ENCODE peak calls at places on chromosome 19, in nine cellular contexts. Q, E, W, X, C, D, M, K and Y are unnamed samples. For H3K4me1, the result is how much of the 10 kb centered on the place peaks cover.

GRCh38 chr19:27974082-27974513 is 1238.9 kb downstream of the UQCRFS1 start:
- DNase-seq in Q (no peak), E (no peak), W (peak), X (peak), C (no peak), D (peak), M (no peak), K (peak), Y (no peak)

GRCh38 chr19:41352609-41353465 is 885 bp downstream of the TGFB1 start:
- DNase-seq in Q (peak), E (peak), W (peak), X (peak), C (no peak), D (peak), M (peak), K (peak), Y (peak)

GRCh38 chr19:50739841-50740426 is 16.8 kb downstream of the CLEC11A start:
- DNase-seq in Q (no peak), E (no peak), W (no peak), X (no peak), C (no peak), D (peak), M (no peak), K (no peak), Y (no peak)

GRCh38 chr19:14479985-14480694 is 5.0 kb upstream of the PTGER1 start:
- DNase-seq in Q (no peak), E (peak), W (no peak), X (peak), C (no peak), D (peak), M (peak), K (no peak), Y (peak)

GRCh38 chr19:47518139-47518538 is 3.3 kb upstream of the NAPA start:
- DNase-seq in Q (no peak), E (no peak), W (no peak), X (peak), C (no peak), D (no peak), M (peak), K (no peak), Y (no peak)

GRCh38 chr19:36245210-36246005 is 30.5 kb downstream of the ZNF146 start:
- DNase-seq in Q (no peak), E (no peak), W (peak), X (no peak), C (no peak), D (peak), M (no peak), K (no peak), Y (no peak)

GRCh38 chr19:54149021-54149812 is 10.3 kb downstream of the LENG1 start:
- DNase-seq in Q (peak), E (no peak), W (no peak), X (no peak), C (no peak), D (no peak), M (no peak), K (no peak), Y (no peak)

GRCh38 chr19:1410136-1410786 is 2.9 kb downstream of the DAZAP1 start:
- DNase-seq in Q (peak), E (no peak), W (peak), X (no peak), C (no peak), D (no peak), M (no peak), K (no peak), Y (no peak)

GRCh38 chr19:19459707-19460251 is 54.3 kb downstream of the GATAD2A start:
- DNase-seq in Q (peak), E (no peak), W (peak), X (peak), C (no peak), D (no peak), M (peak), K (no peak), Y (peak)

GRCh38 chr19:12137541-12137940 is 2.6 kb downstream of the ZNF20 start:
- DNase-seq in Q (no peak), E (no peak), W (peak), X (peak), C (no peak), D (peak), M (peak), K (no peak), Y (no peak)

GRCh38 chr19:7772752-7773291 is 9.8 kb downstream of the CLEC4M start:
- DNase-seq in Q (no peak), E (no peak), W (peak), X (no peak), C (no peak), D (no peak), M (peak), K (no peak), Y (no peak)
- H3K4me1 ChIP-seq in Q (under half), E (under half), W (under half), X (under half), C (under half), D (under half), M (under half), K (under half), Y (under half)

GRCh38 chr19:5974721-5975387 is 3.1 kb downstream of the RANBP3 start:
- DNase-seq in Q (no peak), E (peak), W (peak), X (no peak), C (no peak), D (no peak), M (peak), K (no peak), Y (no peak)
- H3K4me1 ChIP-seq in Q (under half), E (under half), W (under half), X (half or more), C (under half), D (under half), M (half or more), K (under half), Y (under half)

DNA sequence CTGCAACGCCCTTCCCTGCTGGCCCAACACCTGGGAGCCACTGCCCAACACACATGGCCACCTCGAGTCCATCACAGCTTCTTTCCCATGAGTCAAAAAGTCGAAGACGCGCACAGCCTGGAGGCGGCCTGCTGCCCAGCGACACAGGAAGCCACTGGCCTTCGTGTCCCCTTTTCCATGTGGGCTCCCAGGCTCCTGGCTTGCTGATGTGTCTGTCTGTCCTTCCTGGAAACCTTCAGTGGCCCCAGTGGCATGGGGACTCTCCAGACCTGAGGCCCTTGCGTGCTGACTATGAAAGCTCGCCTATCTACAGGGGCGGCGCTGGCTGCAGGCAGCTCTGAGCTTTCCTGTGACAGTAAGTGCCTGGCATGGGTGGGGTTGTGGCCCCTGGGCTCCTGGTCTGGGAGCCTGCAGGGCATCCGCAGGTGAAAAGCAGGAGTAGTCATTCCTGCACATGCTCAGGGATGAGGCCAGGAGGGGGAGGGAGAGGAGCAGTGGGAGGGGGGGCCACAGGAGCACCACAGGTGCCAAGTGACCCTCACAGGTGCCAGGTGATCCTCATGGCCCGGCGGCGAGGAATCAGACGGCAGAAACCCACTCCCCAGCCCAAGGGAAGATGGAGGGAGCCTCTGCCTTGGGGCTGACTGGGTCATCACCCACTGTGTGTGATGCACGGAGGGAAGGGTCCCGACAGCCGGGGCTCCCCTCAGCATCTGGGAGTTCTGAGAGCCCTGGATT is 27.5 kb downstream of the SH3GL1 start:
- DNase-seq in Q (no peak), E (no peak), W (no peak), X (no peak), C (no peak), D (no peak), M (no peak), K (no peak), Y (no peak)
- H3K4me1 ChIP-seq in Q (half or more), E (half or more), W (half or more), X (under half), C (half or more), D (under half), M (half or more), K (under half), Y (under half)

GRCh38 chr19:9850235-9850959 is 15.3 kb downstream of the PIN1 start:
- DNase-seq in Q (no peak), E (no peak), W (no peak), X (no peak), C (no peak), D (no peak), M (no peak), K (no peak), Y (no peak)
- H3K4me1 ChIP-seq in Q (under half), E (under half), W (under half), X (under half), C (under half), D (under half), M (under half), K (under half), Y (under half)

DNA sequence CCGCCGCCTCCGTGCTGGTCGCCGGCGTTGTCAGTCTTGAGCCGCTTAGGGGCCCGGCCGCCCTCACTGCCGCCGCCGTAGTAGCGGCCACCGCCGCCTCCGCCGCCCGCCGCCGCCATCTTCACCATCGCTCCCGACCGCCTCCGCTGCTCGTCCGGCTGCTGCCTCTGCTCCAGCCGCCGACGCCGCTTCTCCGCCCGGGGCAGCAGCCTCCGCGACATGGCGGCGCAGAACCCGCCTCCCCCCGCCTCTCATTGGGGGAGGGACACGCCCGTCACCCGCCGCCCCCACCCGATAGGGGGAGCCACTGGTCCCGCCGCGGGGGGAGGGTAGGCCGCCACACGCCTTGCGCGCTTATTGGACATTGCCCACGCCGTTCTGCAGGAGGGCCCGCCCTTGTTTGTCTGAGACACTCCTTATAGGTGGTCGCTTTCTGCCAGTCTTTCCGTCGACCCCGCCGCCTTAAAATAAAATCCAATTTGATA is at the start of gene HNRNPL:
- DNase-seq in Q (no peak), E (peak), W (no peak), X (no peak), C (peak), D (no peak), M (no peak), K (no peak), Y (peak)
- H3K4me1 ChIP-seq in Q (under half), E (under half), W (under half), X (half or more), C (under half), D (under half), M (half or more), K (under half), Y (under half)

GRCh38 chr19:17754634-17755532 is 3.6 kb downstream of the FCHO1 start:
- DNase-seq in Q (no peak), E (no peak), W (no peak), X (no peak), C (no peak), D (no peak), M (no peak), K (no peak), Y (no peak)

GRCh38 chr19:17753976-17754375 is 2.7 kb downstream of the FCHO1 start:
- DNase-seq in Q (no peak), E (peak), W (no peak), X (no peak), C (no peak), D (no peak), M (no peak), K (no peak), Y (no peak)

GRCh38 chr19:17755533-17755885 is 4.2 kb downstream of the FCHO1 start:
- DNase-seq in Q (no peak), E (no peak), W (no peak), X (no peak), C (no peak), D (no peak), M (no peak), K (no peak), Y (no peak)

GRCh38 chr19:17757125-17757524 is 5.8 kb downstream of the FCHO1 start:
- DNase-seq in Q (peak), E (peak), W (peak), X (no peak), C (no peak), D (no peak), M (no peak), K (no peak), Y (peak)

DNA sequence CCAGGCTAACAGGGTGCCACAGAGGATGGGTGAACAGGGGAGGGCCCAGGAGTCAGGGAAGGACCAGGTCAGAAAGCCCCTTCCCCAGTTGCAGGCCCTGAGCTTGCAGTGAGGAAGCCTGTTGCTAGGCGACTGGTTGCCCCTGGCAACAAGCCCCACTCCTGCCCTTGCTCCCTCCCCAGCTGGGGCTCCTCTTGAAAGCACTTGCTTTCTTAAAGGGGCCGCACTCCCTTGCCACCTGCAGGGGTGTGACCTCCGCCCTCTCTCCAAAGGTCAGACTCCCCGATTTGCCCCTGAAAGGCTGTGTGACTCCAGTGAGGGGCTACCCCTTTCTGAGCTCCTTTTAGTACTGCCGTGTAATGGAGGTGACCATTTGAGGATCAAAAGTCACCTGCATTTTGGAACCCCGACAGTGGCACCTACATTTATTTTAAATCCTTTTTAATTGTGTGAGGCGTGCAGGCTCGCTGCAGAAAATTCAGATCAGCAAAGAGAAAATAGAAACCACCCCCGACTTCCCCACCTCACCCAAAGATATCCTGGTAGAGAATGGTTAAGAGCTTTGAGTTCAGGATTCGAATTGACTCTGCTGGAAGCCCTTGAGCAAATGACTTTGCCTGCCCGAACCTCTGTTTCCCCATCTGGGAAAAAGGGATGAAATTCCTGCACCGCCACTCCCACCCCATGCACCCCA is 4.8 kb downstream of the FCHO1 start:
- DNase-seq in Q (no peak), E (no peak), W (no peak), X (peak), C (no peak), D (peak), M (peak), K (peak), Y (no peak)
- H3K4me1 ChIP-seq in Q (under half), E (under half), W (under half), X (under half), C (under half), D (under half), M (under half), K (under half), Y (under half)

DNA sequence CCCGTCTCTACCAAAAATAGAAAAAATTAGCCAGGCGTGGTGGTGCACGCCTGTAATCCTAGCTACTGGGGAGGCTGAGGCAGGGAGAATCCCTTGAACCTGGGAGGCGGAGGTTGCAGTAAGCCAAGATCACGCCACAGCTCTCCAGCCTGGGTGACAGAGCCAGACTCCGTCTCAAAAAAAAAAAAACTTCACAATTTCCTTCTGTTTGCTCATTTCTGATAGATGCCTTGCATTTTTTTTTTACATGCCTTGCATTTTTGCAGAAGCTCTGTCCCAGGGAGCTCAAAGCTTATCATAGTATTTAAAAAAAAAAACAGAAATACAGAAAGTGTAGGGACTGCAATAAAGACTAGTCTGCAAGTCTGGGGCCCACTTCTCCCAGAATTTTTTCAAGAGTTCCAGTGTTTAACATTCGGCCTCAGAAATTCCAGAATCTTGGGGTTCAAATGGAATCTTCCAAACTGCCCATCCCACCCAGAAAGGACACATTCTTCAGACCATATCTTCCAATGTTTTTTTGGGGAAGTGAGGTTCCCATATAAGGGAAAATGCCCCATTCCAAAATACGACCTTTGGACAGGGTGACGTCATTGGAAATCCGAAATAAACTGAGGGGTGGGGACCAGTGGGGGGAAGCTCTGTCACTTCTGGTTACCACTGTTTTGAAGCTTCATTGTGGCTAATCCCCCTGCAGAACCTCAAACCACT is 17.2 kb upstream of the RAB8A start:
- DNase-seq in Q (no peak), E (no peak), W (no peak), X (no peak), C (no peak), D (no peak), M (no peak), K (peak), Y (no peak)
- H3K4me1 ChIP-seq in Q (under half), E (under half), W (under half), X (under half), C (under half), D (under half), M (under half), K (half or more), Y (under half)

DNA sequence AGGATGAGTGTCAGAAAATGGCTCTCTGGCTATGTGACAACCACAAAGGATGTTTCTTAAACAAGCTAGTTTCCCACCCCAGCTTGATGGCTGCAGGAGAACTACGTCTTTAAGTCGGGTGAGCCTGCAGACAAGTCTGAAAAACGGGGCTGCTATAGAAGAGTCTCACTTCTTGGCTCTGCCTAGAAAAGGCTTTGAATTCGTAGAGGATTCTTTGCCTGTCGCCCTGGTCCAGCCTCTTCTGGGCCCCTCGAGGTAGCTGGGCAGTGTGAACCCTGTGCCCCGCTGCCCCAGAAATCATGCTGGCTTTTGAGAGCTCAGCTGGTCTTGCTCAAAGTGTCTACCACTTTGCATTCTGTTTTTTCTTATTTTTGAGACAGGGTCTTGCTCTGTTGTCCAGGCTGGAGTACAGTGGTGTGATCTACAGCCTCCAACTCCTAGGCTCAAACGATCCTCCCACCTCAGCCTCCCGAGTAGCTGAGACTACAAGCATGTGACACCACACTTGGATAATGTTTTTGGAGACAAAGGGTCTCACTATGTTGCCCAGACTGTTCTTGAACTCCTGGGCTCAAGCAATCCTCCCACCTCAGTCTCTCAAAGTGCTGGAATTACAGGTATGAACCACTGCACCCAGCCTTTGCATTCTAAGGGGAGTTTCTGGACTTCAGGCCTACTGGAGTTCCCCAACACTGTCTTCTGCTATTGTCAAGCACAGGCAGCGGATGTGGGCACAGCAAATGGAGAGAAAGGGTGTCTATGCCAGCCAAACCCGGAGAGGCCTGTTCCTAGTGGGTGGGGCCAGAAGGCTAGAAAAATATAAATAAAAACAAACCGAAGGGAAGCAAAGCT is 6.5 kb downstream of the CEBPA start:
- DNase-seq in Q (no peak), E (peak), W (no peak), X (no peak), C (no peak), D (no peak), M (peak), K (no peak), Y (no peak)
- H3K4me1 ChIP-seq in Q (under half), E (under half), W (under half), X (under half), C (half or more), D (under half), M (under half), K (half or more), Y (under half)

GRCh38 chr19:35124098-35125060 is 8.8 kb downstream of the FXYD3 start:
- DNase-seq in Q (peak), E (peak), W (peak), X (no peak), C (no peak), D (peak), M (peak), K (peak), Y (peak)
- H3K4me1 ChIP-seq in Q (under half), E (under half), W (under half), X (under half), C (half or more), D (under half), M (under half), K (under half), Y (under half)